ENCODE peak calls at places on chromosome 9, in four cellular contexts. T, M, I and A are unnamed samples.

GRCh38 chr9:113651896-113652295 is 188.4 kb downstream of the RGS3 start:
- DNase-seq in I (no peak), M (no peak), T (no peak), A (no peak)

GRCh38 chr9:129702563-129702962 is 37.1 kb downstream of the PRRX2 start:
- DNase-seq in M (no peak), I (no peak), T (no peak), A (no peak)

GRCh38 chr9:32378993-32379729 is 5.3 kb upstream of the ACO1 start:
- DNase-seq in T (peak), I (peak), M (peak), A (no peak)

GRCh38 chr9:88852794-88853193 is 138.5 kb upstream of the S1PR3 start:
- DNase-seq in I (peak), M (no peak), T (peak), A (no peak)

GRCh38 chr9:77532607-77533006 is 115.5 kb downstream of the GNA14 start:
- DNase-seq in M (no peak), T (no peak), I (no peak), A (no peak)

GRCh38 chr9:22170162-22170932 is 161.2 kb upstream of the CDKN2B start:
- DNase-seq in M (no peak), T (no peak), I (no peak), A (no peak)

GRCh38 chr9:132136151-132136892 is 25.5 kb upstream of the NTNG2 start:
- DNase-seq in T (no peak), M (no peak), I (no peak), A (no peak)

GRCh38 chr9:4933177-4933576 is 51.9 kb upstream of the JAK2 start:
- DNase-seq in I (no peak), M (no peak), T (no peak), A (no peak)

GRCh38 chr9:105283795-105284194 is 39.3 kb downstream of the SLC44A1 start:
- DNase-seq in I (no peak), M (no peak), T (no peak), A (no peak)

GRCh38 chr9:123637940-123638634 is 282.1 kb downstream of the CRB2 start:
- DNase-seq in I (peak), T (no peak), M (peak), A (no peak)

GRCh38 chr9:115210699-115211098 is 92.7 kb upstream of the TNC start:
- DNase-seq in I (no peak), T (no peak), M (no peak), A (no peak)

GRCh38 chr9:116152941-116153764 is 438 bp upstream of the PAPPA start:
- DNase-seq in M (no peak), T (no peak), I (no peak), A (no peak)

GRCh38 chr9:86406366-86406765 is 52.2 kb upstream of the TUT7 start:
- DNase-seq in T (no peak), M (no peak), I (no peak), A (no peak)

GRCh38 chr9:128587453-128587852 is 35.1 kb downstream of the SPTAN1 start:
- DNase-seq in T (no peak), M (peak), I (no peak), A (no peak)

GRCh38 chr9:673966-674526 is 167.5 kb upstream of the DMRT1 start:
- DNase-seq in M (no peak), I (no peak), T (no peak), A (peak)

GRCh38 chr9:107789001-107789710 is 299.6 kb upstream of the KLF4 start:
- DNase-seq in T (no peak), M (no peak), I (peak), A (no peak)

GRCh38 chr9:133740891-133741290 is 2.7 kb upstream of the SARDH start:
- DNase-seq in T (no peak), I (no peak), M (no peak), A (no peak)

GRCh38 chr9:87707805-87708500 is 18.0 kb upstream of the CTSL start:
- DNase-seq in M (no peak), T (no peak), I (no peak), A (no peak)

GRCh38 chr9:94441796-94442195 is 113.1 kb upstream of the PCAT7 start:
- DNase-seq in T (no peak), M (no peak), I (no peak), A (no peak)

GRCh38 chr9:114995681-114996221 is 65.4 kb upstream of the TNFSF8 start:
- DNase-seq in T (no peak), M (no peak), I (no peak), A (no peak)

GRCh38 chr9:124941689-124942561 is 1.0 kb upstream of the GOLGA1 start:
- DNase-seq in M (peak), T (peak), I (peak), A (no peak)

GRCh38 chr9:127943746-127944145 is 6.1 kb upstream of the DPM2 start:
- DNase-seq in M (no peak), T (peak), I (peak), A (peak)

GRCh38 chr9:26655166-26655565 is 237.4 kb downstream of the CAAP1 start:
- DNase-seq in T (no peak), M (no peak), I (no peak), A (no peak)

GRCh38 chr9:14428781-14429230 is 114.9 kb upstream of the NFIB start:
- DNase-seq in I (peak), M (no peak), T (peak), A (peak)

GRCh38 chr9:128383007-128383753 is 12.0 kb downstream of the URM1 start:
- DNase-seq in T (no peak), M (no peak), I (no peak), A (peak)

GRCh38 chr9:129693741-129694140 is 28.3 kb downstream of the PRRX2 start:
- DNase-seq in T (no peak), I (no peak), M (no peak), A (no peak)

GRCh38 chr9:2623866-2624682 is 2.5 kb downstream of the VLDLR start:
- DNase-seq in M (no peak), T (no peak), I (no peak), A (no peak)

GRCh38 chr9:87547665-87548064 is 50.0 kb downstream of the DAPK1 start:
- DNase-seq in M (no peak), T (no peak), I (peak), A (no peak)

GRCh38 chr9:77977210-77977611 is 54.4 kb downstream of the GNAQ start:
- DNase-seq in M (no peak), T (peak), I (peak), A (peak)

GRCh38 chr9:110578896-110579752 is at the start of gene SVEP1:
- DNase-seq in I (no peak), T (no peak), M (no peak), A (peak)

GRCh38 chr9:85430659-85431370 is 310.9 kb downstream of the AGTPBP1 start:
- DNase-seq in T (no peak), M (no peak), I (no peak), A (no peak)

GRCh38 chr9:68522126-68522525 is 18.6 kb downstream of the TMEM252 start:
- DNase-seq in M (no peak), T (no peak), I (no peak), A (no peak)

GRCh38 chr9:134288731-134289130 is 37.5 kb upstream of the RXRA start:
- DNase-seq in I (no peak), M (no peak), T (no peak), A (no peak)

GRCh38 chr9:9091387-9091786 is 1291.8 kb upstream of the DMAC1 start:
- DNase-seq in M (no peak), T (no peak), I (no peak), A (no peak)

GRCh38 chr9:69122391-69123141 is 51.5 kb upstream of the TJP2 start:
- DNase-seq in I (no peak), T (peak), M (no peak), A (no peak)

GRCh38 chr9:7185612-7186011 is 427.8 kb downstream of the KDM4C start:
- DNase-seq in M (no peak), T (peak), I (no peak), A (no peak)

GRCh38 chr9:115686069-115686468 is 467.5 kb upstream of the PAPPA start:
- DNase-seq in I (no peak), M (no peak), T (no peak), A (no peak)

GRCh38 chr9:14888857-14889256 is 21.4 kb downstream of the FREM1 start:
- DNase-seq in T (no peak), I (no peak), M (no peak), A (no peak)

DNA sequence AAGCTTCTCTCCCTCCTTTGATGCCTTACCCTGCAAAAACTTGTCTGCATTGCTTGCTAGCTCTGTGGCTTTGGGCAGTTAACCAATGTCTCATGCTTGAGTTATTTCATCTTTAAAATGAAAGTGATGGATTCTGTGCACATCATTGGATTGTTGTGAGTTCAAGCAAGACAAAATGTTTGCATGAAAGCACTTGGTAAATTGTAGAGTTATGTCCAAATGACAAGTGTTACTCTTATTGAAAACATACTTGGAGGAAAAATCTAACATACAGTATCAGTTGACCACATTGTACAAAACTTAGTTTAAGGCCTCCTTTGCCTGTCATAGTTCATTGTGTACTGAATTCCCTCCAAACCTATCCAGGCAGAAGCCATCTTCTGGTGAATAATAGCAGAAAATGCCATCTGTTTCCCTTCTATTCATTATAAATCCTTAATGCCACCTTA is 30.0 kb downstream of the TGFBR1 start:
- DNase-seq in I (no peak), T (no peak), M (peak), A (no peak)
- H3K27ac ChIP-seq in I (no peak), T (no peak), M (no peak), A (no peak)

DNA sequence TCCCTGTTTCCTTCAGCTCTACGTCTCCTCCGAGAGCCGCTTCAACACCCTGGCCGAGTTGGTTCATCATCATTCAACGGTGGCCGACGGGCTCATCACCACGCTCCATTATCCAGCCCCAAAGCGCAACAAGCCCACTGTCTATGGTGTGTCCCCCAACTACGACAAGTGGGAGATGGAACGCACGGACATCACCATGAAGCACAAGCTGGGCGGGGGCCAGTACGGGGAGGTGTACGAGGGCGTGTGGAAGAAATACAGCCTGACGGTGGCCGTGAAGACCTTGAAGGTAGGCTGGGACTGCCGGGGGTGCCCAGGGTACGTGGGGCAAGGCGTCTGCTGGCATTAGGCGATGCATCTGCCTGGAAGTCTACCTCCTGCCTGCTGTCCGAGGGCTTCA is 27.7 kb downstream of the ABL1 start:
- DNase-seq in I (no peak), T (no peak), M (no peak), A (no peak)
- TF ChIP-seq EGR1 in I (no peak), T (no peak), M (no peak), A (no peak)

GRCh38 chr9:16535555-16535954 is 334.9 kb downstream of the BNC2 start:
- DNase-seq in T (no peak), I (no peak), M (no peak), A (no peak)
- H3K27ac ChIP-seq in T (no peak), I (no peak), M (no peak), A (no peak)

DNA sequence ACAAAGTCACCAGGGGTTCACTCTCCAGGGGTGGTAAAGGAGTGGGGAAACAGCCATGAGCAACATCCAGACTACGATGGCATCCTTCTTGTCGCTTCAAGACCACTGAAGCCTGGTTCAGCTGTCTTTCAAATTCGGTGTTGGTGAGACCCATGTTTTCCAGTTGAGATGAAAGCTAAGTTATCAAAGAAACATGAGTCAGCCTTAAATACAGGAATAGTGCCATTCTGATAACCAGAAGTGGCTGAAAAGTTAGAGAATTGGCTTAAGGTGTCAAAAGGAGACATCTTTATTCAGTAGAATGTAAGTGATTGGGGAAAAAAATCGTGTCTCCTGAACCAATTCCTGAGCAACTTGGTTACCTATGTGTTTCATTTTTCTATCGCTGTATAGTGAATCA is 7.0 kb upstream of the CARD19 start:
- DNase-seq in T (no peak), I (no peak), M (no peak), A (no peak)
- TF ChIP-seq EGR1 in T (no peak), I (no peak), M (no peak), A (no peak)

GRCh38 chr9:98191210-98191609 is 1.2 kb downstream of the CORO2A start:
- DNase-seq in I (no peak), M (no peak), T (no peak), A (no peak)

GRCh38 chr9:98195671-98196070 is 3.2 kb upstream of the CORO2A start:
- DNase-seq in I (no peak), T (no peak), M (no peak), A (no peak)

GRCh38 chr9:98192503-98193335 is at the start of gene CORO2A:
- DNase-seq in T (peak), M (no peak), I (peak), A (peak)

GRCh38 chr9:98191615-98192502 is 578 bp downstream of the CORO2A start:
- DNase-seq in T (no peak), M (no peak), I (peak), A (peak)

GRCh38 chr9:98193336-98193944 is 1.0 kb upstream of the CORO2A start:
- DNase-seq in I (no peak), M (no peak), T (no peak), A (no peak)
- H3K27ac ChIP-seq in I (peak), M (no peak), T (peak), A (no peak)

DNA sequence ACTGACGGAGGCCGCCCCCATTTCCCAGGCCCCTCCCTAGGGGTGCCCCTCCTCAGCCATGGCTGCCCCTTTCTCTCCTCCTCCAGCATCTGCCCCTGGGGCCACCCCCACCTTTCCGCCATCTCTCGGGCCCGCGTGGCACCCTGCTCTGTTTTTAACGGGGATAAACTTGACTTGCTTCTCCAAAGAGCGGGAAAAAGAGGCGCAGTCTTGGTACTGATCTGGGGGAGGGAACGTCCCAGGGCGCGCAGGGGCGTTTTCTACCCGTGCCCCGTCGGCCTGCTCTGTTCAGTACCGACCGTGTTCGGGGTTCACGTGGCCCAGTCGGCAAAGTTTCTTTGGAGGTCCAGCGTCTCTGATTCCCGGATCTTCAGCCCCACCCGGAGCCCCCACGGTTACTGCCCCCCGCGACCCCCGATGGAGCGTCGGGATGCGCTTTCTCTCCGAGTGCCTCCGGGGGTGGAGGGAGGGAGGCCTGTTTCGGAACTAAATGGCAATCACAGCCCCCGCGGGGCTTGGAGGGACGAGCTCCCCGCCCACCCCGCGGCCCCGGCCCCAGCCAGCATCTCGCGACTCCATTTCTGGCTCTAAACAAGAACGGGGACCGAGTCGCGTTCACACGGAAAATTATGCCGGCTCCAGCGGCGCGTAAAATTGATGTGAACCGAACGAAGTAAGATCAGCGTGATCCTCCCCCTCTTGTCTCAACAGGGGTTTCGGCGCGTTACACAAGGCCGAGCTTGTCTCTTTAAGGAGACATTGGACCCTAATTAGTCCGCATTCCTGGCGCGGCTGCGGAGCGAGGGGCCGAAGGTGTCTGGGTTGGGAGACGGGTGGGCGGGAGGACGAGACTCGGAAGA is 1.1 kb upstream of the TLE4 start:
- DNase-seq in I (peak), M (no peak), T (no peak), A (peak)
- TF ChIP-seq EGR1 in I (no peak), M (no peak), T (no peak), A (peak)

DNA sequence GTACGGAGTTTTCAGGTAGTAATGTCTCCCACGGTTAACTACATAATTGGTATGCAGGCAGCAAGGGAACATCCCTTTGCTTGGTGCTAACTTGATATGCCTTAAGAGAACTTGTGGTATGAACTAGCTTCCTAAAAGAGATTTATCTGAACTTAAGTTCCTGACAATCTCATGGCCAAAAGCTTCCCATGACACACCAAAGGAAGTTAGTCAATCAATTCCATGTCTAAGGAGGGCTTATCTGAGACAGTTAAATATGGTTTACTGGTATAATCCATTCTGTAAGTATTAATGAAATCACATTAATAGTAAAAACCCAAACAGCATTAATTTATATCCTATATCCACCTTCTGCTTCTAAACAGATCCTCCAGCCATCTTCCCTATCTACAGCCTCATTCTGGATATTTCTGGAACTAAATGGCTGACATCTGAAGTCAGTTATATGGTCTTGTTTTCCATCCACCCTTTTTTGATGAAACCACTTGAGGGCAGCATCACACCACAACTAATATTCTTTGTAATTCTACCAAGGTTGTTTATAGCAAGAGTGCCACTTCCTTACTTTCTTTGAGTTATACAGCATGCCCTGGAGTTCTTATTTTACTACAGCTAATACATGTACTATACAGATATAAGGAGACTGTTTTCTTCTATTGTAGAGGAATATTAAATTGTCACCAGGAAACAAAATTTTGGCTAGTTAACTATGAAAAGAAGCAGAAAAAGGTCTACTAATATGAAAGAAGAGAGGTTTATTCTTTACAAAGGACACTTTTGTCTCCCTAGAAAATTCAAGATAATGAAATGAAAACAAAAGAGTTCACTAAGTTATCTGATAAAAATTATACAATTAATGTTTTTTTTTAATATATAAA is 34.7 kb downstream of the SHOC1 start:
- DNase-seq in M (peak), T (peak), I (peak), A (no peak)
- H3K27ac ChIP-seq in M (no peak), T (no peak), I (peak), A (no peak)

DNA sequence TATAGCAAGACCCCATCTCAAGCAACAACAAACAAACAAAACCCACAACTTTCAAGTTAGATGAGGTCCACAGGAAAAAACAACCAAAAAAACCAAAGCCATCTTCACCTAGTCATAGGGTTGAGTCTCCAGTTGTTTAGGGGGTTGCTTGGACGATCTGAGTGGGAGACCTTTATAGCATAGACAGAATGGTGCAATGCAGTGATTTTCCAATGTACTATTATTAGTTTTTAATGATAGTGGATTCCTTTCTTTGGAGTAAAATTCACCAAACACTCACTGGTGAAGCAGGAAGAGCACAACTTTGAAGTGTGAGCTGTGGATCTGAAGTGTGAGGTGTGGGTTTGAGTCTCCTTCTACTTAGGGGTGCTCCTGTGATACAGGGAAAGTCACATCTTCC is 67.0 kb upstream of the KLF9 start:
- DNase-seq in M (no peak), I (no peak), T (no peak), A (no peak)
- TF ChIP-seq EGR1 in M (no peak), I (no peak), T (no peak), A (no peak)